ENCODE peak calls at places on chromosomes 16 and 17, in four cellular contexts. K is A549, O is GM12865, M is cardiac muscle cell. Z is an unnamed sample.
A peak's percentile ranks its signal among the peaks of the same experiment; 100 is the strongest.

GRCh38 chr17:63464691-63465090 is 12.2 kb upstream of the ACE start:
- DNase-seq in M (no peak), K (no peak), O (no peak), Z (no peak)

GRCh38 chr16:81445143-81445922 is 725 bp downstream of the CMIP start:
- DNase-seq in M (peak; percentile 63), O (peak; percentile 57), K (no peak), Z (peak; percentile 33)

GRCh38 chr16:89031715-89032659 is 55.0 kb upstream of the CBFA2T3 start:
- DNase-seq in K (no peak), O (peak; percentile 88), M (no peak), Z (no peak)

GRCh38 chr16:68031951-68032350 is 8.9 kb downstream of the DUS2 start:
- DNase-seq in O (no peak), M (no peak), K (peak; percentile 17), Z (no peak)

GRCh38 chr16:76278976-76279375 is 1.8 kb downstream of the CNTNAP4 start:
- DNase-seq in K (peak; percentile 26), O (peak; percentile 53), M (peak; percentile 61), Z (no peak)

GRCh38 chr17:50169121-50169764 is 3.4 kb downstream of the SGCA start:
- DNase-seq in O (peak; percentile 82), M (peak; percentile 75), K (peak; percentile 85), Z (peak; percentile 56)

GRCh38 chr17:58314706-58315015 is 13.9 kb downstream of the TSPOAP1 start:
- DNase-seq in K (no peak), O (no peak), M (no peak), Z (no peak)

GRCh38 chr16:2737895-2738418 is 14.5 kb upstream of the SRRM2 start:
- DNase-seq in M (no peak), K (no peak), O (no peak), Z (no peak)

GRCh38 chr17:82388223-82388921 is 16.8 kb downstream of the UTS2R start:
- DNase-seq in M (no peak), K (peak; percentile 41), O (no peak), Z (no peak)

GRCh38 chr17:72120878-72121163 is at the start of gene SOX9:
- DNase-seq in K (peak; percentile 96), M (peak; percentile 93), O (peak; percentile 94), Z (peak; percentile 76)

GRCh38 chr16:56795011-56795410 is 65.1 kb downstream of the NUP93 start:
- DNase-seq in O (no peak), M (no peak), K (no peak), Z (no peak)

GRCh38 chr17:32398946-32399345 is 45.4 kb upstream of the PSMD11 start:
- DNase-seq in M (peak; percentile 26), K (no peak), O (no peak), Z (no peak)

GRCh38 chr16:31439519-31439918 is 3.1 kb downstream of the ZNF843 start:
- DNase-seq in K (no peak), O (no peak), M (no peak), Z (no peak)

GRCh38 chr16:27550582-27550920 is 607 bp downstream of the KATNIP start:
- DNase-seq in M (no peak), O (no peak), K (peak; percentile 7), Z (no peak)

GRCh38 chr16:58339452-58339938 is 44.7 kb upstream of the PRSS54 start:
- DNase-seq in K (peak; percentile 58), M (peak; percentile 44), O (no peak), Z (no peak)

GRCh38 chr16:73171380-73171779 is 123.5 kb upstream of the ZFHX3 start:
- DNase-seq in K (no peak), M (no peak), O (no peak), Z (no peak)

GRCh38 chr16:67296422-67296821 is 17.1 kb downstream of the PLEKHG4 start:
- DNase-seq in O (no peak), M (no peak), K (no peak), Z (no peak)

GRCh38 chr17:42010898-42011516 is 6.2 kb downstream of the DNAJC7 start:
- DNase-seq in M (no peak), O (peak; percentile 27), K (peak; percentile 62), Z (no peak)

GRCh38 chr16:58230259-58230658 is 32.4 kb upstream of the CSNK2A2 start:
- DNase-seq in O (no peak), K (no peak), M (no peak), Z (no peak)

GRCh38 chr16:35570946-35571345 is 2111.5 kb downstream of the TP53TG3F start:
- DNase-seq in O (no peak), M (no peak), K (no peak), Z (no peak)

GRCh38 chr16:78045865-78046581 is 23.7 kb downstream of the CLEC3A start:
- DNase-seq in M (peak; percentile 94), K (peak; percentile 36), O (peak; percentile 45), Z (peak; percentile 96)

GRCh38 chr17:35017021-35017420 is 36.7 kb downstream of the LIG3 start:
- DNase-seq in M (no peak), K (no peak), O (no peak), Z (no peak)

GRCh38 chr17:42559076-42559475 is 2.9 kb upstream of the COASY start:
- DNase-seq in K (no peak), M (no peak), O (no peak), Z (no peak)

GRCh38 chr17:80918731-80919130 is 72.9 kb upstream of the CHMP6 start:
- DNase-seq in K (no peak), M (no peak), O (no peak), Z (no peak)

GRCh38 chr17:59745040-59745439 is 37.6 kb downstream of the VMP1 start:
- DNase-seq in O (no peak), K (no peak), M (no peak), Z (no peak)

GRCh38 chr16:72857841-72858594 is 189.9 kb downstream of the ZFHX3 start:
- DNase-seq in O (no peak), K (no peak), M (no peak), Z (no peak)

DNA sequence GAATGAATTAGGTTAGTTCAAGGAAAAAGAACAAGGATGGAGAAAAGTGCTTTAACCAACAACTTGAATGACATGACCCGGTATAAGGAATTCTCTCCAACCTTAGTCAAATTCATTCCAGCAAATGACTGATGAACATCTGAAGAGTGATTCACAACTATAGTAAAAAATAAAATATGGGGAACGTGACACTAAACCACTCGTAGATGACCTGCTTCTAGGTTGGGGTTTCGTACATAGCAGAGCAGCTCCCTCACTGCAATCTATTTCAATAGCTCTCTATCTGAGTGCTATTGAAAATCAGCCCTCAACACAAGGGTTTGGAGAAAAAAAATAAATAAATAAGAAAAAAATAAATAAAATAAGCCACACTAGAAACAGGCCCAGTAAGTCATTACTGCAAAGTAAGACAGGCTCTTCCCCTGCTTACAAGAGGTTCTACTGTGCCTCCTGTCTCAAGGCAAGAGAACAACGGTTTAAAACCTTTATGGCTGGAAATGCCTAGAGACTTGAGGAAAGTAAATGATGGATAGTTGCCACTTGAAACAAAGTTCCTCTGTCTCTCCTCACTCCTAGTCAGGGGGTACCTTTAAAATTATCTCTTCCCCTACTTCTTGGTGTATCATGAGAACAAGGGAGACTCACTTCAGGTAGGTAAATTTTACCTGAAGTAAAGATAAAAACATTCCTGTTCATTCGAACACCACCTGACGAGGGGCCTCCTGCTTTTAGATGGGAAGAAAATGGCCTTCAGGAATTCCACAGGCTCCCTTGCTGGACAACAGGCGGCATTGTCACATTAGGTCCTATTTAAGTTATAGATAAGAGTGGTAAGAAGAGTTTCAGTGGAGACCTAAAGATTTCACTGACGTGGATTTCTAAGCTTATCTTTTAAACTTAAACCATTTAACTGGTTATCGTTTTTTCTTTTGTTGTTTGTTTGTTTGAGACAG is 20.5 kb downstream of the COG7 start:
- DNase-seq in K (peak; percentile 20), M (no peak), O (no peak), Z (no peak)
- TF ChIP-seq CTCF in K (no peak), M (no peak), O (no peak), Z (no peak)

GRCh38 chr16:22220714-22221113 is 14.6 kb downstream of the EEF2K start:
- DNase-seq in O (no peak), M (no peak), K (no peak), Z (no peak)
- TF ChIP-seq CTCF in O (no peak), M (no peak), K (no peak), Z (no peak)

DNA sequence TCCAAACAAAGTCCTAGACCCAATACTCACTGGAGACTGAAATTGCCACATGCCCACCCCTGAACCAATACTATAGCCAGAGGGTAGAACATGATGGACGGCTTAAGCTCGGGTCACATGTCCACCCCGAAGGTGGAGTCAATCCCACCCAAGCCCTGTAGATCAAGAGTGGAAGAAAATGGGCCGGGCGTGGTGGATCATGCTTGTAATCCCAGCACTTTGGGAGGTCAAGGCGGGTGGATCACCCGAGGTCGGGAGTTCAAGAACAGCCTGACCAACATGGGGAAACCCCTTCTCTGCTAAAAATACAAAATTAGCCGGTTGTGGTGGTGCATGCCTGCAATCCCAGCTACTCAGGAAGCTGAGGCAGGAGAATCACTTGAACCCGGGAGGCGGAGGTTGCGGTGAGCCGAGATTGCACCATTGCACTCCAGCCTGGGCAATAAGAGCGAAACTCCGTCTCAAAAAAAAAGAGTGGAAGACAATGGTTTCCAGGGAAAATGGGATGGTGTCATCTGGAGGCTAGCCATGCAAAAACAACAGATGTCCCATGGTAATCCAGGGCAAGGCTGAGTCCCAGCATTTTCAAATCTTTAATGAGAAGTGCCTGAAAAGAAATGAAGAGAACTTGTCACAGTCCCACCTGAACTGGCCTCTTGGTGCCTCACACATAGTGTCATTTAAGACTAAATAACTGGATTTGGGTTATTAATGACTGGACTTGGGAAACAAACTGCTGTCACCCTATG is 30.1 kb downstream of the CD300LF start:
- DNase-seq in O (no peak), M (no peak), K (no peak), Z (no peak)
- TF ChIP-seq CTCF in O (no peak), M (no peak), K (no peak), Z (no peak)

DNA sequence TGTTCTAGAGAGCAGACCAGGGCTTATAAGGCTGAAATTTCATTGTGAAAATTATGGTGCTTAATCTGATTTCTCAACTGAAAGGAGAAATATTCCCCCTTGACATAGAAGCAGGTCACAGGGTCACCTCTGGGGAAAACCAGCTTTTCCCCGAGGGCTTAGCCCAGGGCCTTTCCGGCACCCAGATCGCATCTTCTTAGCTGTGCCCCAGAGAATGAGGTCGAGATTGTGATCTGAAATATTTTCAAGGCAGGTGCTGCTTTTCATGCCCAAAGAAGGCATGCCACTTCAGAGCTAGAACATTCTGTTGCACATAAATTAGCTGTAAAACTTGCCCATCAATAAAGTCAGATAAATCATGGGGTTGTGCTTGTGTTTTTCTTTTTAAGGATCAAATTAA is 25.4 kb upstream of the ARHGAP17 start:
- DNase-seq in K (no peak), M (no peak), O (peak; percentile 85), Z (no peak)
- TF ChIP-seq CTCF in K (no peak), M (no peak), O (no peak), Z (no peak)

Z was measured in progenitor cell of endocrine pancreas.